ENCODE peak calls at places on chromosomes 1 and 21, in ten cellular contexts. W is pancreas, U is spleen, L is K562, A is testis, E is A549, K is lower lobe of right lung, V is adrenal gland, J is prostate gland, Z is suprapubic skin. I is an unnamed sample. For H3K4me1, the result is how much of the 10 kb centered on the place peaks cover.

GRCh38 chr1:8875216-8875861 is 3.1 kb downstream of the ENO1 start:
- DNase-seq in J (no peak), W (no peak), V (no peak), Z (no peak), E (no peak), L (no peak), U (no peak), A (no peak), K (no peak), I (no peak)

GRCh38 chr1:228472655-228473054 is 14.5 kb upstream of the RNF187 start:
- DNase-seq in L (no peak), U (no peak), A (no peak), V (no peak), E (no peak), K (no peak), J (no peak), W (no peak), Z (peak), I (no peak)

GRCh38 chr1:3393024-3393986 is 61.2 kb upstream of the ARHGEF16 start:
- DNase-seq in A (peak), Z (no peak), E (no peak), W (no peak), K (no peak), J (no peak), U (no peak), V (no peak), L (no peak), I (no peak)

GRCh38 chr1:215526147-215526845 is 40.8 kb upstream of the KCTD3 start:
- DNase-seq in J (no peak), A (no peak), W (no peak), E (peak), Z (no peak), L (peak), K (no peak), U (no peak), V (no peak), I (no peak)

GRCh38 chr1:28067523-28068090 is 20.8 kb downstream of the EYA3 start:
- DNase-seq in J (no peak), U (no peak), K (no peak), Z (no peak), L (no peak), A (no peak), E (no peak), V (no peak), W (no peak), I (no peak)

GRCh38 chr21:43692949-43693348 is 26.0 kb upstream of the PDXK start:
- DNase-seq in J (no peak), E (no peak), L (no peak), Z (no peak), K (peak), A (no peak), U (peak), V (no peak), W (peak), I (no peak)

GRCh38 chr21:17440955-17441354 is 71.9 kb upstream of the CXADR start:
- DNase-seq in V (no peak), L (no peak), U (no peak), W (no peak), E (no peak), K (no peak), J (no peak), Z (no peak), A (no peak), I (no peak)

GRCh38 chr1:245412301-245412700 is 257.5 kb downstream of the KIF26B start:
- DNase-seq in W (no peak), Z (no peak), K (no peak), A (no peak), E (no peak), U (no peak), V (no peak), L (no peak), J (no peak), I (no peak)

GRCh38 chr1:235843458-235843857 is 23.2 kb downstream of the LYST start:
- DNase-seq in V (no peak), Z (no peak), W (no peak), A (no peak), K (no peak), L (peak), U (no peak), J (no peak), E (peak), I (no peak)

GRCh38 chr1:179029293-179029692 is 3.6 kb downstream of the FAM20B start:
- DNase-seq in J (no peak), W (no peak), Z (no peak), A (no peak), V (no peak), K (no peak), U (no peak), E (no peak), L (peak), I (no peak)

GRCh38 chr1:187999973-188000372 is 1171.2 kb downstream of the PLA2G4A start:
- DNase-seq in A (no peak), U (no peak), E (no peak), V (no peak), W (no peak), Z (no peak), J (no peak), L (no peak), K (no peak), I (no peak)

GRCh38 chr1:15722836-15723542 is 13.1 kb upstream of the SLC25A34 start:
- DNase-seq in U (no peak), V (no peak), K (no peak), L (no peak), A (peak), Z (no peak), W (no peak), E (no peak), J (no peak), I (no peak)

GRCh38 chr21:35349378-35350080 is 300.4 kb upstream of the RUNX1 start:
- DNase-seq in K (no peak), W (no peak), U (no peak), E (no peak), Z (no peak), A (no peak), J (peak), V (no peak), L (no peak), I (no peak)

GRCh38 chr1:87765686-87766085 is 437.0 kb downstream of the LMO4 start:
- DNase-seq in K (no peak), V (no peak), L (no peak), Z (no peak), J (no peak), W (no peak), E (peak), U (no peak), A (no peak), I (no peak)

GRCh38 chr21:45590726-45591618 is 48.7 kb upstream of the SLC19A1 start:
- DNase-seq in E (no peak), Z (peak), L (no peak), A (no peak), J (no peak), K (peak), U (peak), V (peak), W (peak), I (peak)

GRCh38 chr1:168863647-168864234 is 134.7 kb upstream of the DPT start:
- DNase-seq in E (peak), V (no peak), A (no peak), K (no peak), U (no peak), W (no peak), J (peak), Z (no peak), L (no peak), I (no peak)

GRCh38 chr1:207919523-207920210 is 8.7 kb upstream of the CD34 start:
- DNase-seq in A (no peak), E (no peak), U (no peak), W (no peak), V (no peak), L (no peak), Z (no peak), K (no peak), J (no peak), I (no peak)

GRCh38 chr1:226034482-226034881 is 28.0 kb upstream of the H3-3A start:
- DNase-seq in V (peak), K (peak), E (no peak), Z (peak), A (peak), L (peak), J (peak), W (no peak), U (peak), I (peak)

GRCh38 chr1:11495579-11495978 is 16.6 kb downstream of the DISP3 start:
- DNase-seq in V (no peak), E (no peak), K (no peak), U (no peak), L (no peak), W (no peak), Z (no peak), J (no peak), A (no peak), I (no peak)

GRCh38 chr1:57991289-57991688 is 555.2 kb downstream of the OMA1 start:
- DNase-seq in A (no peak), K (no peak), W (no peak), Z (no peak), J (no peak), E (no peak), U (no peak), L (no peak), V (no peak), I (no peak)

GRCh38 chr1:6385673-6386191 is 7.8 kb downstream of the ACOT7 start:
- DNase-seq in W (peak), V (peak), Z (no peak), U (no peak), L (no peak), E (peak), A (no peak), J (peak), K (peak), I (peak)

GRCh38 chr1:23169727-23170335 is 1.2 kb upstream of the LUZP1 start:
- DNase-seq in L (peak), K (peak), W (no peak), J (peak), A (peak), E (peak), U (peak), Z (peak), V (peak), I (peak)

GRCh38 chr1:168345939-168346338 is 65.3 kb downstream of the TBX19 start:
- DNase-seq in W (no peak), J (no peak), L (no peak), A (no peak), Z (no peak), K (no peak), U (no peak), V (no peak), E (no peak), I (no peak)

GRCh38 chr1:244210884-244211558 is 159.9 kb downstream of the ZBTB18 start:
- DNase-seq in J (no peak), V (peak), K (no peak), E (peak), Z (no peak), W (no peak), A (peak), U (no peak), L (peak), I (peak)

GRCh38 chr1:85584264-85584781 is 3.8 kb downstream of the CCN1 start:
- DNase-seq in K (no peak), L (no peak), V (no peak), A (no peak), Z (no peak), J (no peak), E (peak), W (no peak), U (no peak), I (no peak)

GRCh38 chr1:106022312-106022902 is 1034.1 kb upstream of the PRMT6 start:
- DNase-seq in U (no peak), J (no peak), K (no peak), L (no peak), V (no peak), W (no peak), A (no peak), Z (no peak), E (no peak), I (no peak)

GRCh38 chr1:158037876-158038359 is 44.5 kb downstream of the KIRREL1 start:
- DNase-seq in E (peak), A (no peak), K (no peak), V (peak), Z (no peak), J (no peak), L (no peak), U (no peak), W (no peak), I (no peak)

GRCh38 chr1:58818991-58819390 is 35.1 kb upstream of the JUN start:
- DNase-seq in L (no peak), J (no peak), U (no peak), V (no peak), W (no peak), A (no peak), Z (no peak), K (no peak), E (no peak), I (no peak)

DNA sequence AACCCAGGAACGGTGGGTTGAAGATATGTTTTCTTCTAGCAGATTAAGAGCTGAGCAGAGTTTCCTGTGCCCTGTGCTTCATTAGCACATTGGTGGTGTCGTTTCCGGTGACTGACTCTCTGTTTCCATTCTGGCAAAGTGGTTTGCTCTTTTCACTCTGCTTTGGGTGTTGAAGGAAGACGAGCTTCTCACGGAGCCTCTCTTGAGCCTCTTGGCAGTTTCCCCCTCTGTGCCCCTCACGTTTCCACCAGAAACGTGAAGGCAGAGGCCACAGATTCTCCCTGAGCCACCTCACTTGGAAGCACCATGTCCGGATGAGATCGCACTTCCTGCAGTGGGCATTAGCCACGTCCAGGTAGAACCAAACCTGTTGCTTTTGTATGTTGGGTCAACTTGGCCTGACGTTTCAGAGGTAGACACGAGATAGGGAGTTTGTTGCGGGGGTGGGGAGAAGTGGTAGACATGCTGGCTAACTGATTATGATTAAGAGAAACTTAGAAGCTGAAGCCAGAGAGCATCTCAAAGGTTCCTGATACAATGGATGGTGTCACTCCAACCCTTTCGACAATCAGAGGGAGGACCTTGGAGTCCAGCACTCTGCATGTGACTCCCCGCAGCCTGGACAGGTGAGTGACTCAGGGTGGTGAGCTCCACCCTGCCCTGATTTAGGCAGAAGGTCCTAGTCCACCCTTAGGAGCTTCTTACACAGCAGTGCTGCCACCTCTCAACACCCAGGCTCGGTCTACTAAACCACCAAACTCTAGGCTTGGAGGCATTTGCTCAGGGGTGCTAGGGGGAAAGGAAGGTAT is at the start of gene LAX1:
- DNase-seq in K (no peak), A (no peak), L (no peak), J (no peak), Z (no peak), E (no peak), U (no peak), V (no peak), W (no peak), I (no peak)
- H3K4me3 ChIP-seq in K (peak), A (no peak), L (no peak), J (no peak), Z (peak), E (no peak), U (peak), V (no peak), W (no peak), I (no peak)

DNA sequence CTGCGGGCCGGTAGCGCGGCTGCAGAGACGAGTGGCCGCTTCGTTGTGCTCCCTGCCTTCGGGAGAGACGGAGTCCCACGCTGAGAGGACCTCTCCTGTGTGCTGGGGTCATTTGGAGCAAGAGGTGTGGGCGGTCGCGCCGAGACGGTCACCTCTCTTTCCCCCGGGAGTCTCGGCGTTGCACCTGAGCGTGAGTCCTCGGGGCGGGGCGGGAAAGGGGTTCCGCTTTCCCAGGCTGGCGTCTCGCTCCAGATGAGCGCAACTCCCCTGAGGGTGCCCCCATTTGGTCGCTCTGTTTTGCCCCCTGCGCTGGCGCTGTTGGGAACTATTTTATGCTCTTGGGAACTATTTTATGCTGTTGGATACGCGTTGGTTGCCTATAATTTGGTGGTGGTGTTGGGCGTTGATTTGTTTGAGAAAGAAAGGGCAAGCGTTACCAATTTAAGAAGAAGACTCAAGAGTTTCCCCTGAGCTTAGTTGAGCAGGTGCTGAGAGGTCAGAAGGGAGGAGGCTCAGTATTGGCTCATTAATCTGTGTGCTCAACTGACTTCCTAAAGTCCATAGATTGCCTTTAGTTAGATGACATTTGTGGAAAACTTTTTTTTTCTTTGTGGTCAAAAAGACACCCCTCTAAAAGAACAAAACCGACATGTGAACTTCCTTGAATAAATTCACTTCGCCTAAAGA is 683 bp downstream of the LRRC8B start:
- DNase-seq in W (peak), U (no peak), L (peak), V (no peak), Z (peak), A (peak), K (peak), J (peak), E (peak), I (peak)
- TF ChIP-seq CTCF in W (no peak), U (no peak), L (peak), V (no peak), Z (no peak), A (no peak), K (no peak), J (no peak), E (no peak), I (no peak)

DNA sequence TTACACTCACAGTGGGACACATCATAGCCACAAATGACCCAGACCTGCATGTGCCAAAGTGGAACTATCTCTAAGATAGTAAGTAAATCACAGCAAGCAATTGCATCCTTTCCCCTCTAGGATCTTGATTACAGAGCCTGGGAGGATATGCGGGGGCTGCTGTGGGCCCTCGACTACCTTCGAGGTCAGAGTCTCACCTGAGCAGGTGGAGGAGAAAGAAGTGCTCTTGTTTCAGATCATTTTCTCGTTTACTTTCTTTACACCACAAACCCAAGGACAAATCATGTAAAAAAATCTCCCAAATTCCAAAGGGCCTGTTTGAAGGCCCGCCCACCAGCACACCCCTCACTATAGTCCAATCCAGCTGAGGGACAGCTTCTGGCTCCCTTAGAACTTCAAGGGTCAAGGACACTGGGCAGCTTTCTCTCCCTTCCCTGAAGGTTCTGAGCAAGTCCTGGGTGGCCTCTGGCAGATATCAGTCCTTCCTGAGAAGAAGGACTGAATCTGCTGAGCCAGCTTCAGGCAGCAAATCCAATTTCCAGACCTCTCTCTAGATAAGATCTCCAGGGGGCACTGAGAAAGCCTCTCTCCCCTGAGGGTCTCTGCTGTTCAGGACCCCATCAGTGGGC is 5.6 kb downstream of the STK40 start:
- DNase-seq in K (no peak), U (peak), A (peak), E (no peak), L (no peak), W (no peak), J (no peak), V (no peak), Z (no peak), I (no peak)
- H3K4me1 ChIP-seq in K (half or more), U (half or more), A (half or more), E (under half), L (under half), W (half or more), J (under half), V (half or more), Z (half or more), I (under half)

GRCh38 chr1:30684881-30685795 is 38.2 kb downstream of the MATN1 start:
- DNase-seq in K (peak), Z (no peak), V (peak), U (no peak), L (peak), E (peak), A (peak), J (peak), W (peak), I (no peak)
- H3K4me3 ChIP-seq in K (peak), Z (peak), V (no peak), U (no peak), L (no peak), E (peak), A (no peak), J (no peak), W (no peak), I (no peak)

GRCh38 chr1:42846257-42847110 is at the start of gene ZNF691:
- DNase-seq in J (peak), Z (peak), L (peak), V (peak), U (peak), W (peak), K (peak), A (peak), E (peak), I (peak)
- TF ChIP-seq CTCF in J (peak), Z (no peak), L (peak), V (peak), U (peak), W (no peak), K (peak), A (no peak), E (no peak), I (peak)

GRCh38 chr1:154335351-154335714 is 10.0 kb downstream of the ATP8B2 start:
- DNase-seq in J (no peak), E (no peak), W (no peak), A (no peak), K (no peak), U (no peak), Z (no peak), V (no peak), L (no peak), I (no peak)
- H3K4me1 ChIP-seq in J (under half), E (under half), W (under half), A (under half), K (under half), U (under half), Z (under half), V (under half), L (under half), I (under half)

DNA sequence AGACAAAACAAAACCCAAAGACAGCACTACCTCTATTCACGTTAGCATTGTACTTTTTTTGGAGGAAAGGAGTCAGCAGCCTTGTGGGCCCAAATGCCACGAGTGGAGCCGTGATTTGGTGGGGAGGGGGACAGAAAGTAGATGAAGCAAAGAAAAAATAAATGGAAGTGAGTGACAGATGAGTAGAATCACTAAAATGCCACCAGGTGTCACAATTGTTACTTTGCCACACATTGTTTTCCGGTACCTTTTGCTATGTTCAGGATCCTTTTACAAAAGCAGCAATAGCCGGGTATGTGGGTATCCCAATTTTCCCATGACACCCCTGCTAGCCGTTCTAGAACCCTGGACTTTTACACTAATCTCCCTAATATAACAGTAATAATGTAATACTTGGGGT is 85.0 kb upstream of the AK4 start:
- DNase-seq in L (no peak), K (no peak), A (no peak), V (no peak), W (no peak), Z (no peak), E (peak), U (no peak), J (no peak), I (no peak)
- H3K4me3 ChIP-seq in L (no peak), K (peak), A (no peak), V (no peak), W (no peak), Z (no peak), E (no peak), U (no peak), J (no peak), I (no peak)